ENCODE peak calls at places on chromosomes 2 and 18, in eight cellular contexts. N is GM23248, F is AG04450, T is aorta, C is ovary, I is right cardiac atrium, V is tibial nerve, P is K562. W is an unnamed sample.

GRCh38 chr2:44549856-44550255 is 188.1 kb downstream of the CAMKMT start:
- DNase-seq in N (peak; percentile 58), F (no peak), T (no peak), C (no peak), I (no peak), V (no peak), P (no peak), W (no peak)

GRCh38 chr2:233165895-233166661 is 85.4 kb upstream of the ATG16L1 start:
- DNase-seq in N (peak; percentile 11), F (no peak), T (no peak), C (no peak), I (peak; percentile 87), V (peak; percentile 38), P (peak; percentile 81), W (peak; percentile 70)

GRCh38 chr2:224638338-224638823 is 53.2 kb upstream of the CUL3 start:
- DNase-seq in N (peak; percentile 4), F (no peak), T (no peak), C (no peak), I (no peak), V (no peak), P (no peak), W (no peak)

GRCh38 chr2:238994876-238995275 is 147.0 kb downstream of the TWIST2 start:
- DNase-seq in N (peak; percentile 73), F (no peak), T (no peak), C (no peak), I (no peak), V (no peak), P (no peak), W (no peak)

GRCh38 chr2:74361327-74361726 is 18.1 kb upstream of the SLC4A5 start:
- DNase-seq in N (no peak), F (no peak), T (no peak), C (no peak), I (no peak), V (no peak), P (no peak), W (no peak)

GRCh38 chr2:109470121-109470921 is 143.4 kb downstream of the SEPTIN10 start:
- DNase-seq in N (peak; percentile 56), F (no peak), T (peak; percentile 77), C (no peak), I (peak; percentile 41), V (no peak), P (no peak), W (peak; percentile 43)

GRCh38 chr2:219249203-219249980 is 3.7 kb upstream of the TUBA4B start:
- DNase-seq in N (peak; percentile 92), F (peak; percentile 39), T (peak; percentile 87), C (peak; percentile 65), I (peak; percentile 82), V (peak; percentile 35), P (no peak), W (peak; percentile 72)

GRCh38 chr2:198700330-198700729 is 757.4 kb downstream of the SATB2 start:
- DNase-seq in N (no peak), F (no peak), T (no peak), C (no peak), I (no peak), V (no peak), P (no peak), W (no peak)

GRCh38 chr2:106104332-106105062 is 89.6 kb downstream of the UXS1 start:
- DNase-seq in N (peak; percentile 70), F (no peak), T (no peak), C (peak; percentile 63), I (peak; percentile 70), V (peak; percentile 39), P (peak; percentile 80), W (no peak)

GRCh38 chr2:201261471-201261870 is 1.1 kb downstream of the CASP8 start:
- DNase-seq in N (no peak), F (no peak), T (no peak), C (no peak), I (no peak), V (no peak), P (no peak), W (no peak)

GRCh38 chr2:12819098-12819465 is 102.3 kb downstream of the TRIB2 start:
- DNase-seq in N (peak; percentile 99), F (peak; percentile 95), T (no peak), C (peak; percentile 90), I (peak; percentile 86), V (peak; percentile 65), P (no peak), W (peak; percentile 60)

GRCh38 chr18:37282386-37283037 is 283.1 kb downstream of the CELF4 start:
- DNase-seq in N (peak; percentile 32), F (no peak), T (no peak), C (no peak), I (no peak), V (no peak), P (peak; percentile 49), W (no peak)

GRCh38 chr2:40554665-40555294 is 102.9 kb upstream of the SLC8A1 start:
- DNase-seq in N (peak; percentile 37), F (no peak), T (peak; percentile 70), C (peak; percentile 62), I (peak; percentile 80), V (peak; percentile 78), P (peak; percentile 17), W (peak; percentile 52)

GRCh38 chr2:35960596-35960995 is 395.0 kb upstream of the CRIM1 start:
- DNase-seq in N (no peak), F (no peak), T (no peak), C (no peak), I (no peak), V (no peak), P (no peak), W (no peak)

GRCh38 chr18:13570856-13571495 is 155.4 kb downstream of the FAM210A start:
- DNase-seq in N (peak; percentile 58), F (no peak), T (no peak), C (no peak), I (no peak), V (no peak), P (no peak), W (no peak)

GRCh38 chr2:109692013-109692738 is 78.0 kb downstream of the SOWAHC start:
- DNase-seq in N (no peak), F (no peak), T (no peak), C (peak; percentile 33), I (no peak), V (no peak), P (no peak), W (no peak)

GRCh38 chr2:176072292-176072669 is 11.5 kb downstream of the EVX2 start:
- DNase-seq in N (no peak), F (no peak), T (no peak), C (no peak), I (no peak), V (no peak), P (no peak), W (no peak)

GRCh38 chr2:176071330-176072291 is 12.2 kb downstream of the EVX2 start:
- DNase-seq in N (no peak), F (no peak), T (no peak), C (no peak), I (no peak), V (no peak), P (no peak), W (no peak)

GRCh38 chr2:176067587-176068002 is 16.2 kb downstream of the EVX2 start:
- DNase-seq in N (no peak), F (no peak), T (no peak), C (no peak), I (no peak), V (no peak), P (no peak), W (no peak)

GRCh38 chr2:176066645-176067586 is 16.8 kb downstream of the EVX2 start:
- DNase-seq in N (no peak), F (no peak), T (no peak), C (no peak), I (no peak), V (no peak), P (no peak), W (no peak)

GRCh38 chr2:176068037-176068832 is 15.5 kb downstream of the EVX2 start:
- DNase-seq in N (no peak), F (no peak), T (no peak), C (no peak), I (no peak), V (no peak), P (no peak), W (no peak)
- H3K4me3 ChIP-seq in N (no peak overlapping the region), F (no peak overlapping the region), T (no peak overlapping the region), C (no peak overlapping the region), I (peak overlapping the region; percentile 43), V (no peak overlapping the region), P (no peak overlapping the region), W (peak overlapping the region; percentile 51)

DNA sequence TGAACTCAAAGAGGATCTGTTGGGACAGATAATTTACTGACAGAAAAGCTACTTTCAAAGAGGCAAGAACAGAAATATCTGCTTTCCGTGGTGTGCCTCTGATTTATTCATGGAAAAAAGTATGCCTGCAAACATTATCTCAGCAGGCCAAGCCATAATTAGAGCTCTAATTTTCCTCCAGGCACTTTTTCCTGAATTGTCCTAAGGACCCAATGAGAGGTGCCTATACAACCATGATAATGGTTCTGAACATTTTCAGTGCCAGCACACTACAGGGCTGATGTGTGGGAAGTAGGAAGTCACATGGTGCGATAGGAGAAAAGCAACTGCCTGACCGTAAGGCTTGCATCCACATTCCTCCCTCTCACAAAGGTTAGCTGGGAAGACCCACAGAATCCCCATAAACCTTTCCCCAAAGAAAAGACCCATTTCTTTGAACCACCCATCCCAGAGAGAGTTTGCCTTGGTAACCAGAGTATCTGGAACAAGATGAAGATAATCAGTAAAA is 45.9 kb upstream of the EGR4 start:
- DNase-seq in N (no peak), F (no peak), T (no peak), C (no peak), I (no peak), V (no peak), P (no peak), W (no peak)
- H3K27me3 ChIP-seq in N (peaks cover 23% of the 10 kb centered on the region), F (peaks cover 6% of the 10 kb centered on the region), T (peaks cover 1% of the 10 kb centered on the region), C (no peaks in the 10 kb centered on the region), I (no peaks in the 10 kb centered on the region), V (no peaks in the 10 kb centered on the region), P (peaks cover 7% of the 10 kb centered on the region), W (peaks cover 4% of the 10 kb centered on the region)

DNA sequence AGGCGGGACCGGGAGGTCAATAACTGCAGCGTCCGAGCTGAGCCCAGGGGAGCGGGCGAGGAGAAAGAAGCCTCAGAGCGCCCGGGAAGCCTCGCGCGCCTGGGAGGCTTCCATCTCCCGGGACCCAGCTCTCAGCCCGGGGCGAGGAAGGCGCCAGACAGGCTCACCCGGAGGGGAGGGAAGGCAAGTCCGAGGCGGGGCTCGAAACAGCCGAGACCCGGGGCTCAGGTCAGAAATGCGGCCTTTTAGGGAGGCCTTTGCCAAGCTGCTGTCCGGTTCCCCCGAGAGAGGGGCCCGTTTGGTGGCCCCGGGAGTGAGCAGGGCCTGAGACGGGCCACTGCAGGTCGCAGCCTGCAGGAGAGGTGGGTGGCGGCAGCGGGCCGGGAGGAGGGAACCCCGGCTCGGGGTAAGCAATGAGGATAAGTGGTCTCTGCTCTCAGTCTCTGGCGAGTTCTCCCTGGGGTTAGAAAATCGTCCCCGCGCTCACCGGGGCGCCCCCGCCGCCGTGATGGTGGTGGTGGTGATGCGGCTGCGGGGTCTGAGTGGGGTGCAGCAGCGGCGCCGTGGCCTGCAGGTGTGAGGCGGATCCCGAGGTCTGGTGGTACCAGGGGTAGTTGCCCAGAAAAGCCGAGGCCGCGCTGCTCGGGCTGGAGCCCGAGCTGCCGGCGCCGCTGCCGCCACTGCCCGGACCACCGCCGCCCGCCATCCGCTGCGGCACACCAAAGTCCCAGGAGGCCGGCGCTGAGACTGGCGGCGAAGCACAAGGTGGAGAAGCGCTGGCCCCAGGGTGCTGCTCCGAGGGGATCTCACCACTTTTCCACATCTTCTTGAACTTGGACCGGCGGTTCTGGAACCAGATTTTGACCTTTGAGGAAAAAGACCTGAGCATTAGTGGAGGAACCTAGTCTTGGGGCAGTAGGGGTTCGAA is 2.4 kb downstream of the DLX2 start:
- DNase-seq in N (peak; percentile 68), F (no peak), T (peak; percentile 74), C (no peak), I (peak; percentile 49), V (no peak), P (no peak), W (no peak)
- H3K4me3 ChIP-seq in N (peak overlapping the region; percentile 83), F (peak overlapping the region; percentile 76), T (no peak overlapping the region), C (no peak overlapping the region), I (no peak overlapping the region), V (no peak overlapping the region), P (no peak overlapping the region), W (peak overlapping the region; percentile 7)

GRCh38 chr18:906416-907170 is 1.9 kb downstream of the ADCYAP1 start:
- DNase-seq in N (peak; percentile 3), F (no peak), T (no peak), C (no peak), I (no peak), V (no peak), P (no peak), W (no peak)
- H3K27me3 ChIP-seq in N (peaks cover 75% of the 10 kb centered on the region), F (peaks cover 78% of the 10 kb centered on the region), T (no peaks in the 10 kb centered on the region), C (no peaks in the 10 kb centered on the region), I (peaks cover 2% of the 10 kb centered on the region), V (peaks cover 100% of the 10 kb centered on the region), P (peaks cover 66% of the 10 kb centered on the region), W (peaks cover 100% of the 10 kb centered on the region)